ENCODE peak calls at places on chromosome 13, in six cellular contexts. H is mesothelial cell of epicardium; Y is CD4-positive, alpha-beta T cell; M is GM03348; R is GM19239; I is Ammon's horn. F is an unnamed sample.

GRCh38 chr13:40781717-40782116 is 7.7 kb upstream of the SLC25A15 start:
- DNase-seq in H (no peak), Y (no peak), M (no peak), R (no peak), I (peak; percentile 34), F (no peak)

GRCh38 chr13:98368019-98368418 is 190.9 kb upstream of the RNF113B start:
- DNase-seq in H (no peak), Y (no peak), M (no peak), R (no peak), I (no peak), F (no peak)

GRCh38 chr13:27977476-27978300 is 8.6 kb upstream of the CDX2 start:
- DNase-seq in H (no peak), Y (no peak), M (no peak), R (no peak), I (no peak), F (no peak)

GRCh38 chr13:21986602-21987001 is 315.7 kb downstream of the FGF9 start:
- DNase-seq in H (no peak), Y (no peak), M (peak; percentile 41), R (no peak), I (no peak), F (no peak)

GRCh38 chr13:90867336-90867683 is 480.2 kb upstream of the MIR17HG start:
- DNase-seq in H (peak; percentile 49), Y (no peak), M (peak; percentile 70), R (no peak), I (peak; percentile 67), F (peak; percentile 68)

GRCh38 chr13:100361504-100361903 is 227.1 kb downstream of the GGACT start:
- DNase-seq in H (no peak), Y (no peak), M (no peak), R (no peak), I (no peak), F (no peak)

GRCh38 chr13:38866649-38867048 is 124.0 kb downstream of the STOML3 start:
- DNase-seq in H (no peak), Y (no peak), M (no peak), R (no peak), I (peak; percentile 17), F (peak; percentile 26)

GRCh38 chr13:48398450-48399095 is 14.3 kb downstream of the LPAR6 start:
- DNase-seq in H (no peak), Y (no peak), M (no peak), R (no peak), I (no peak), F (no peak)

GRCh38 chr13:104796581-104796980 is 1730.4 kb upstream of the SLC10A2 start:
- DNase-seq in H (no peak), Y (no peak), M (no peak), R (no peak), I (no peak), F (no peak)

GRCh38 chr13:40352385-40352778 is 314.1 kb downstream of the FOXO1 start:
- DNase-seq in H (no peak), Y (no peak), M (no peak), R (no peak), I (peak; percentile 70), F (no peak)

GRCh38 chr13:93254775-93255174 is 28.2 kb downstream of the GPC6 start:
- DNase-seq in H (no peak), Y (no peak), M (no peak), R (no peak), I (peak; percentile 39), F (no peak)

GRCh38 chr13:34750078-34750703 is 191.9 kb upstream of the NBEA start:
- DNase-seq in H (peak; percentile 62), Y (no peak), M (peak; percentile 4), R (no peak), I (peak; percentile 43), F (peak; percentile 78)

GRCh38 chr13:51148952-51149573 is 38.0 kb upstream of the C13orf42 start:
- DNase-seq in H (peak; percentile 64), Y (no peak), M (peak; percentile 66), R (no peak), I (peak; percentile 86), F (peak; percentile 84)

GRCh38 chr13:49214917-49215376 is 5.2 kb upstream of the MLNR start:
- DNase-seq in H (no peak), Y (peak; percentile 39), M (no peak), R (peak; percentile 48), I (peak; percentile 41), F (no peak)

F was measured in G401.